ENCODE peak calls at places on chromosomes 4 and X, in four cellular contexts. A, M, Q and T are unnamed samples. For H3K4me1, the result is how much of the 10 kb centered on the place peaks cover.

GRCh38 chr4:155722816-155723499 is 35.9 kb upstream of the GUCY1B1 start:
- DNase-seq in M (no peak), A (no peak), Q (peak), T (no peak)

GRCh38 chr4:26342328-26343040 is 21.7 kb downstream of the RBPJ start:
- DNase-seq in A (no peak), Q (peak), M (peak), T (no peak)

GRCh38 chr4:56050584-56050983 is 101.8 kb downstream of the CEP135 start:
- DNase-seq in Q (no peak), A (no peak), M (no peak), T (no peak)

GRCh38 chr4:34412233-34412632 is 1832.1 kb downstream of the ARAP2 start:
- DNase-seq in A (no peak), Q (no peak), M (no peak), T (no peak)

GRCh38 chrX:3963980-3964379 is 250.5 kb upstream of the PRKX start:
- DNase-seq in Q (no peak), A (no peak), M (no peak), T (no peak)

GRCh38 chr4:47213971-47214370 is 182.6 kb downstream of the GABRB1 start:
- DNase-seq in M (no peak), A (no peak), Q (peak), T (no peak)

GRCh38 chrX:17405225-17405969 is 30.4 kb downstream of the NHS start:
- DNase-seq in M (peak), A (no peak), Q (peak), T (no peak)

GRCh38 chrX:148448686-148449085 is 51.7 kb upstream of the AFF2 start:
- DNase-seq in M (no peak), A (no peak), Q (no peak), T (no peak)

GRCh38 chr4:7103031-7103598 is 35.3 kb upstream of the GRPEL1 start:
- DNase-seq in M (peak), Q (peak), A (peak), T (peak)

GRCh38 chrX:72296991-72297390 is 8.7 kb downstream of the CITED1 start:
- DNase-seq in Q (no peak), M (no peak), A (no peak), T (no peak)

GRCh38 chr4:24422644-24423043 is 161.7 kb downstream of the DHX15 start:
- DNase-seq in Q (no peak), M (no peak), A (no peak), T (no peak)

DNA sequence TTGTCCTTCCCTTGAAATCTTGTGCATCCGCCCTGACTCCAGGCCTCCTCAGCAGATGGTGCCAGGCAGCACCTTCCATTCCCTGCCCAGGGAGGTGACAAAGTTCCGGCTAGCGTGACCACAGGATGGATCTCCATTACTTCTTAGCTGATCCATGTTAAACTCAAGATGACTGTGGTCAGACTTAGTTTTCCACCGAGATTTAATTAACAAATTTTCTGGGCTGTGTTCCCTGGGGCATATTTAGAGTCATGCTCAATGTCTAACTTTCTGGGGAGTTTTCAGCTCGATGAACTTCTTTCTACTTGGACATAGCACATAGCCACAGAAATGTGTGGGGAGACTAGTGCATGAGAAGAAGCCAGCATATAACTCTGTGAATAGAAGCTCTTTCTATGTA is 215.1 kb upstream of the SFRP2 start:
- DNase-seq in Q (no peak), A (no peak), M (no peak), T (no peak)
- H2BK120ac ChIP-seq in Q (no peak), A (no peak), M (peak), T (no peak)

GRCh38 chr4:101950258-101950979 is 159.9 kb downstream of the BANK1 start:
- DNase-seq in M (no peak), A (no peak), Q (no peak), T (no peak)
- H2BK5ac ChIP-seq in M (no peak), A (no peak), Q (no peak), T (peak)

GRCh38 chr4:53832549-53832948 is 231.9 kb downstream of the CHIC2 start:
- DNase-seq in M (no peak), Q (no peak), A (no peak), T (no peak)

GRCh38 chr4:53830511-53830910 is 233.9 kb downstream of the CHIC2 start:
- DNase-seq in M (no peak), A (no peak), Q (no peak), T (no peak)
- H3K4me1 ChIP-seq in M (under half), A (under half), Q (under half), T (under half)

GRCh38 chr4:61838072-61838471 is 637.9 kb downstream of the ADGRL3 start:
- DNase-seq in A (no peak), M (no peak), Q (no peak), T (no peak)

GRCh38 chr4:61831987-61832386 is 631.9 kb downstream of the ADGRL3 start:
- DNase-seq in A (no peak), Q (no peak), M (no peak), T (no peak)

GRCh38 chr4:61841710-61842109 is 641.6 kb downstream of the ADGRL3 start:
- DNase-seq in A (no peak), M (no peak), Q (no peak), T (no peak)

DNA sequence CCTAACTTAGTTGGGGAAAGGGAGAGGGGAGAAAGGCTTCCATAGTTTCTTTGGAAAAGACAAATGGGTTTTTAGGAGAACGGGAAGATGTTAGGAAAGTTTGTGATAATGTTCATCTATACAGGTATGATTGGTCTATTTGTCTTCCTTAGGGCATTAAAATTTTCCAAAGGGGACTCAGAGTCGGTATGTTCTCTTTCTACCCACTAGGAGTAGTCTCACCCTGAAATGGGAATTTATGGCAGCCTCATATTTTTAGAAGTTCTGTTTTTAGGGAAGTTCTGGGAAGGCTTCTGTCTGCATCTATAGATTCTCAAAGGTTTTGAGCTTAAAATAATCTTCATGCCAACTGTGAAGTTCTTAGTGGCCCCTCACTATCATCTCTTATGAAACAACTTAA is 637.3 kb downstream of the ADGRL3 start:
- DNase-seq in M (no peak), A (no peak), Q (no peak), T (no peak)
- H2BK120ac ChIP-seq in M (no peak), A (no peak), Q (no peak), T (no peak)